ENCODE peak calls at places on chromosomes 11 and 22, in ten cellular contexts. L is heart left ventricle, H is right lobe of liver, I is esophagus squamous epithelium, X is uterus, B is IMR-90, Q is adrenal gland, E is GM12891, Y is sigmoid colon, D is NB4. F is an unnamed sample.

GRCh38 chr22:37416806-37417205 is 10.5 kb downstream of the ELFN2 start:
- DNase-seq in I (no peak), H (no peak), D (peak), B (no peak), X (no peak), Q (no peak), Y (no peak), L (no peak), E (no peak), F (no peak)

GRCh38 chr22:44658371-44658953 is 43.5 kb upstream of the PRR5 start:
- DNase-seq in I (no peak), D (no peak), H (peak), Y (peak), Q (peak), X (peak), B (peak), L (peak), E (no peak), F (no peak)

GRCh38 chr22:37014415-37014806 is 4.8 kb downstream of the TST start:
- DNase-seq in E (no peak), H (peak), X (no peak), B (no peak), I (no peak), Y (no peak), Q (no peak), L (no peak), D (no peak), F (no peak)

GRCh38 chr11:102109896-102110760 is at the start of gene YAP1:
- DNase-seq in Q (peak), E (peak), H (peak), L (peak), Y (peak), X (peak), B (peak), D (peak), I (no peak), F (peak)

GRCh38 chr22:38655532-38656255 is 498 bp downstream of the FAM227A start:
- DNase-seq in B (peak), H (no peak), L (no peak), Q (peak), D (peak), Y (peak), E (no peak), X (peak), I (no peak), F (peak)

GRCh38 chr22:39298194-39298987 is 21.0 kb downstream of the RPL3 start:
- DNase-seq in E (no peak), I (no peak), D (no peak), L (no peak), Q (no peak), H (no peak), Y (no peak), X (no peak), B (no peak), F (no peak)

GRCh38 chr11:129996113-129996870 is 6.3 kb downstream of the PRDM10 start:
- DNase-seq in H (no peak), L (peak), B (no peak), D (no peak), X (peak), Y (peak), I (no peak), Q (no peak), E (no peak), F (no peak)

GRCh38 chr22:37169947-37170688 is 17.9 kb downstream of the C1QTNF6 start:
- DNase-seq in B (no peak), L (no peak), E (no peak), X (no peak), Y (peak), H (peak), D (no peak), I (no peak), Q (peak), F (no peak)

GRCh38 chr11:94199367-94200130 is 70.9 kb downstream of the PANX1 start:
- DNase-seq in I (no peak), D (no peak), H (no peak), E (no peak), B (peak), Y (no peak), L (no peak), X (no peak), Q (no peak), F (no peak)

GRCh38 chr11:131640320-131640719 is 269.9 kb downstream of the NTM start:
- DNase-seq in H (no peak), B (no peak), Y (no peak), L (no peak), Q (no peak), X (no peak), I (no peak), D (no peak), E (no peak), F (no peak)

GRCh38 chr22:46063861-46064235 is 86.5 kb upstream of the PPARA start:
- DNase-seq in X (peak), I (no peak), B (no peak), Q (no peak), E (no peak), L (no peak), H (no peak), Y (peak), D (no peak), F (no peak)

GRCh38 chr22:45154383-45154782 is 9.3 kb upstream of the NUP50 start:
- DNase-seq in B (peak), E (no peak), X (no peak), H (no peak), L (no peak), Q (no peak), I (no peak), Y (no peak), D (no peak), F (no peak)

GRCh38 chr11:31817054-31817620 is 6.0 kb upstream of the PAX6 start:
- DNase-seq in X (no peak), I (no peak), Y (peak), E (no peak), H (no peak), Q (no peak), D (no peak), L (no peak), B (no peak), F (peak)

DNA sequence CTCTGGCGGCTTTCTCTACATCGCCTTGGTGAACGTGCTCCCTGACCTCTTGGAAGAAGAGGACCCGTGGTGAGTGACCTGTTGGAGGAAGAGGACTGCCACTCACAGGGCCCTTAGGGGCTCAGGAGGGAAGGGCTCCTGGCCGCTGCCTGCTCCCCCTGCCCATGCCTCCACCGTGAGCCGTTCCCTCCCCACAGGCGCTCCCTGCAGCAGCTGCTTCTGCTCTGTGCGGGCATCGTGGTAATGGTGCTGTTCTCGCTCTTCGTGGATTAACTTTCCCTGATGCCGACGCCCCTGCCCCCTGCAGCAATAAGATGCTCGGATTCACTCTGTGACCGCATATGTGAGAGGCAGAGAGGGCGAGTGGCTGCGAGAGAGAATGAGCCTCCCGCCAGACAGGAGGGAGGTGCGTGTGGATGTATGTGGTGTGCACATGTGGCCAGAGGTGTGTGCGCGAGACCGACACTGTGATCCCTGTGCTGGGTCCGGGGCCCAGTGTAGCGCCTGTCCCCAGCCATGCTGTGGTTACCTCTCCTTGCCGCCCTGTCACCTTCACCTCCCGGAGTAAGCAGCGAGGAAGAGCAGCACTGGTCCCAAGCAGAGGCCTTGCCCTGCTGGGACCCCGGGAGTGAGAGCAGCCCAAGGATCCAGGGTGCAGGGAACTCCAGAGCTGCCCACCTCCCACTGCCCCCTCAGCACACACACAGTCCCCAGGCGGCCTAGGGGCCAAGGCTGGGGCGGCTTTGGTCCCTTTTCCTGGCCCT is 6.9 kb downstream of the SLC39A13 start:
- DNase-seq in E (no peak), Y (no peak), Q (no peak), B (no peak), L (no peak), D (no peak), X (no peak), H (no peak), I (no peak), F (no peak)
- TF ChIP-seq POLR2A in E (peak), Y (no peak), Q (no peak), B (no peak), L (no peak), D (no peak), X (no peak), H (no peak), I (no peak), F (peak)

GRCh38 chr22:29307658-29308147 is 1.3 kb downstream of the GAS2L1 start:
- DNase-seq in Q (no peak), E (no peak), B (no peak), D (peak), I (no peak), Y (peak), X (no peak), L (no peak), H (no peak), F (peak)

GRCh38 chr22:29306175-29306829 is at the start of gene GAS2L1:
- DNase-seq in L (peak), E (peak), D (peak), B (peak), Y (peak), X (peak), H (peak), Q (peak), I (no peak), F (peak)

GRCh38 chr22:29308148-29308790 is 1.8 kb downstream of the GAS2L1 start:
- DNase-seq in Y (peak), H (no peak), E (no peak), B (no peak), I (no peak), Q (no peak), X (no peak), L (no peak), D (no peak), F (peak)

GRCh38 chr22:29305836-29306174 is 645 bp upstream of the GAS2L1 start:
- DNase-seq in X (peak), Y (no peak), E (no peak), B (no peak), L (no peak), D (no peak), I (no peak), Q (no peak), H (no peak), F (no peak)

DNA sequence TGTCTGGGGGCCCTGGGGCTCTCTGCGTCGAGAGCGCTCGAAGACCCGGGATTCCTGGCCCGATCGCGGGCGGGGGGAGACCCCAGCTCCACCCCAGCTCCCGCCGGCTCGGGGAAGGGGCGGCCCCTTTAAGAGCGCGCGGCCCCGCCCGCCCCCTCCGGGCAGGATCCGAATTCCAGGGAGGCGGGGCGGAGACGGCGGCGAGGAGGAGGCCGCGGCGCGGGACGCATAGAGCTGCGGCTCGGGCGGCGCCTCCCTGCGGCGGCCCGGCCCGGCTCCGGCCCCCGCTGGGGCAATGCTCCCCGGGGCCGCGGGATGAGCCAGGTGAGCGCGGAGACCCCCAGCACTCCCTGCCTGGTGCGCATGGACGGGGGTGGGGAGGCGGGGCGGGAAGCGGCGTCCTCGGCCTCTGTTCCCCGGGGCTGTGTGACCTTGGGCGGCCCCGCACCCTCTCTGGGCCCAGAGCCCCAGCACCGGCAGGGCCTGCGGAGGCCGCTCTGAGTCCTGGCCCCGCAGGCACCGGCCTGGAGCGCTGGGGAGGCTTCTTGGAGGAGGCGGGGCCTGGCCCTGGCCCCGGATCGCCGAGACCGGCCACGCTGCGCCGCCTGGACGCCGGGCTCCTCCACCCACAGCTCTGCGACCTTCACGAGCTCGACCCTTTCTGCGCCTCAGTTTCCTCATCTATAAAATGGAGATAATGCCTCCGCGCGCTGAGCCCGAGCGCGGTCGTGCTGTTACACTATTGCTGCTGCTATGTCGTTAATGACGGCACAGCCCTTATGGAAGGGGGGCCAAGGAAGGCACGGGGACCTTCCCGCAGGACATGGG is 594 bp downstream of the GAS2L1 start:
- DNase-seq in D (peak), Y (peak), Q (peak), L (peak), B (peak), E (peak), I (no peak), H (peak), X (peak), F (peak)
- TF ChIP-seq POLR2A in D (no peak), Y (no peak), Q (peak), L (peak), B (peak), E (no peak), I (peak), H (peak), X (peak), F (peak)

GRCh38 chr11:13352711-13353110 is 75.1 kb downstream of the BMAL1 start:
- DNase-seq in I (no peak), H (no peak), Y (no peak), D (no peak), L (no peak), E (no peak), B (no peak), X (no peak), Q (no peak), F (no peak)

GRCh38 chr11:13354335-13354734 is 76.7 kb downstream of the BMAL1 start:
- DNase-seq in D (peak), H (no peak), B (peak), E (no peak), Y (no peak), X (no peak), Q (no peak), I (no peak), L (no peak), F (peak)

GRCh38 chr11:13358871-13359270 is 81.3 kb downstream of the BMAL1 start:
- DNase-seq in Y (no peak), L (no peak), Q (no peak), D (no peak), I (no peak), B (peak), X (no peak), E (no peak), H (no peak), F (no peak)

GRCh38 chr11:13357232-13357631 is 79.6 kb downstream of the BMAL1 start:
- DNase-seq in I (no peak), B (no peak), D (no peak), L (no peak), Q (no peak), H (no peak), Y (no peak), X (no peak), E (no peak), F (no peak)

DNA sequence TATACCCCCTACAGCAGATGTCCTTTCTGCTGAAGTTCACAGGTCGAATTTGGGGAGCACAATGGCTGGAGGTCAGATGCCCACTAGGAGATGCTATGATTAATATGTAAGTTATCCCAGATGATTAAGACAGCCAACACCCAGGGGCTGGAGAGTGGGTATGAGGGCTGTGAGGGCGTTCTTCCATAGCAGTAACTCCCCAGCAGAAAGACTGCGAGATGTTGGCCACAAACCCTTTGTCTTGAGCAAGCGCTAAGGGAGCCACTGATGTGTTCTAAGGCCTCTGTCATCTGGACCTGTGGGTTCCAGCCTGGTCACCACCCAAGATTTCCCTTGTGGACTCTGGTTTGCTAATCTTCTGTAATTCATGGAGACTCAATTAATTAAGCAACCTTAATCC is 77.6 kb downstream of the BMAL1 start:
- DNase-seq in B (no peak), Y (no peak), L (no peak), X (no peak), Q (no peak), I (no peak), D (no peak), H (no peak), E (no peak), F (no peak)
- TF ChIP-seq POLR2A in B (no peak), Y (no peak), L (no peak), X (no peak), Q (no peak), I (no peak), D (no peak), H (no peak), E (no peak), F (no peak)

DNA sequence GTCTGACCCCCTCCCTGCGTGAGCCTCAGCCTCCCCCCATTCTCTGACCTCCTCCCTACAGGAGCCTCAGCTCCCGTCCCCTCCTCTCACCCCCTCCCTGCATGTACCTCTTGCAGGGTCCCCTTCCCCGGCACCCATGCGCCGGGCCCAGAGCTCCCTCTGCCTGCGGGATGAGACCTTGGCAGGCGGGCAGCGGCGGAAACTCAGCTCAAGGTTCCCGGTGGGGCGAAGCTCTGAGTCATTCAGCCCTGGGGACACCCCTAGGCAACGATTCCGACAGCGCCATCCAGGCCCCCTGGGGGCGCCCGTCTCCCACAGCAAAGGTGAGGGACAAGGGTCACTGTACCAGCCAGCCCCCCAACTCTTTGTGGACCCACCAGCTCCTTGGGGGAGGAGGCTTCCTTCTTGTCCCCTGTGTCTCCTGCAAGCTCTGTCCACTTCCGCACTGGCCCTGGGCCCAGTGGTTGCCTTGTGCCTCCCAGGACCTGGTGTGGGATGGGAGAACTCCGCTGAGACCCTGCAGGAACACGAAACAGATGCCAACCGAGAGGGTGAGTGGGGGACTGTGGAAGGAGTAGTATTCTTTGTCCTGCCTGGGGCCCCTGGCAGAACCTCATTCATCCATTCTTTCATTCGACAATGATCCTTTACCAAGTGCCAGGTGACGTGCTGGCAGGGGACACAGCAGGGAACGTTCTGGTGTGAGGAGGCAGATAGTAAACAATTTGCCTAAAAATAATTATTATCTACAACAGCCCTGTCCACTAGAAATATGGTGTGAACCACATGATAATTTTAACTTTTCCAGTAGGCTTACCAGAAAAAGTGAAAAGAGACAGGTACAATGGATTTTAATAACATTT is 3.7 kb upstream of the RPS6KA4 start:
- DNase-seq in B (peak), D (peak), L (peak), E (peak), X (peak), I (no peak), Q (peak), Y (peak), H (peak), F (peak)
- TF ChIP-seq POLR2A in B (no peak), D (no peak), L (peak), E (no peak), X (no peak), I (no peak), Q (no peak), Y (no peak), H (peak), F (peak)

DNA sequence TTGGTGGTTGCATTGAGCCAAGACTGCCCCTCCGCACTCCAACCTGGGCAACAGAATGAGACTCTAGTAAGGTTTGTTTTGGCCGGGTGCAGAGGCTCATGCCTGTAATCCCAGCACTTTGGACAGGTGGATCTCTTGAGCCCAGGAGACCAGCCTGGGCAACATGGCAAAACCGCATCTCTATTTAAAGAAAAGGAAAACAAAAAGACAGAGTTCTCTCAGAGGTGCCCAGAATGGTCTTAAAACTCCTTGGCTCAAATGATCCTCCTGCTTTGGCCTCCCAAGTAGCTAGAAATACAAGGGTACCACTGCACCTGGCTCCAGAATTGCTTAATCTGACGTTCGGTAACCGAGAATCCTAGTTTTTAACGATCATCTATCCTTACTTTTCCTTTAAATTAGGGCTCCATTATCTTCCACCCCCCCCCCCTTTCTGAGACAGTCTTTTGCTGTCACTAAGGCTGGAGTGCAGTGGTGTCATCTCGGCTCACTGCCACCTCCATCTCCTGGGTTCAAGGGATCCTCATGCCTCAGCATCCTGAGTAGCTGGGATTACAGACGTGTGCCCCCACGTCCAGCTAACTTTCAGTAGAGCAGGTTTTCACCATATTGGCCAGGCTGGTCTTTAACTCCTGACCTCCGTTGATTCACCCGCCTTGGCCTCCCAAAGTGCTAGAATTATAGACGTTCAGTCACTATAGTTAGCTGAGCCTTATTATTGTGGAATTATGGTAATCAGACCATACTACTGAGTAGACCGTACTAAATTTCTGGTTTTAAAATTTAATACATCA is 1.7 kb downstream of the RPS25 start:
- DNase-seq in I (no peak), D (no peak), E (no peak), H (no peak), B (no peak), L (no peak), X (no peak), Q (no peak), Y (no peak), F (no peak)
- TF ChIP-seq POLR2A in I (no peak), D (no peak), E (peak), H (no peak), B (no peak), L (no peak), X (no peak), Q (no peak), Y (no peak), F (no peak)

F was measured in erythroblast.